ENCODE peak calls at places on chromosome 1, in eight cellular contexts. M is tibial nerve, V is neuronal stem cell, A is K562, J is choroid plexus epithelial cell, H is mesendoderm, C is fibroblast of mammary gland, Y is bronchial epithelial cell. I is an unnamed sample.

GRCh38 chr1:213539464-213539863 is 448.3 kb upstream of the PROX1 start:
- DNase-seq in M (no peak), V (no peak), A (no peak), J (no peak), H (no peak), C (no peak), Y (no peak), I (no peak)

GRCh38 chr1:201093962-201094361 is 18.3 kb downstream of the CACNA1S start:
- DNase-seq in M (no peak), V (no peak), A (no peak), J (no peak), H (no peak), C (no peak), Y (no peak), I (no peak)

GRCh38 chr1:11691302-11691914 is at the start of gene DRAXIN:
- DNase-seq in M (no peak), V (peak), A (no peak), J (no peak), H (peak), C (no peak), Y (no peak), I (no peak)

GRCh38 chr1:239606850-239607400 is 220.6 kb downstream of the CHRM3 start:
- DNase-seq in M (no peak), V (no peak), A (no peak), J (no peak), H (peak), C (no peak), Y (peak), I (no peak)

GRCh38 chr1:59500970-59501742 is 204.3 kb downstream of the FGGY start:
- DNase-seq in M (no peak), V (no peak), A (no peak), J (no peak), H (no peak), C (no peak), Y (peak), I (no peak)

GRCh38 chr1:114209971-114210370 is 56.3 kb upstream of the SYT6 start:
- DNase-seq in M (no peak), V (no peak), A (no peak), J (no peak), H (no peak), C (no peak), Y (no peak), I (no peak)

GRCh38 chr1:35573198-35573775 is at the start of gene TFAP2E:
- DNase-seq in M (peak), V (no peak), A (no peak), J (no peak), H (peak), C (peak), Y (no peak), I (no peak)

GRCh38 chr1:64183380-64183984 is 19.9 kb upstream of the UBE2U start:
- DNase-seq in M (no peak), V (no peak), A (no peak), J (peak), H (peak), C (peak), Y (no peak), I (no peak)

GRCh38 chr1:26044971-26045711 is 777 bp downstream of the SLC30A2 start:
- DNase-seq in M (no peak), V (no peak), A (peak), J (no peak), H (peak), C (no peak), Y (no peak), I (no peak)

GRCh38 chr1:84480658-84481057 is 1.6 kb downstream of the RPF1 start:
- DNase-seq in M (no peak), V (no peak), A (no peak), J (no peak), H (no peak), C (no peak), Y (no peak), I (no peak)

GRCh38 chr1:232274236-232274855 is 355.6 kb downstream of the SIPA1L2 start:
- DNase-seq in M (no peak), V (no peak), A (no peak), J (no peak), H (peak), C (no peak), Y (peak), I (no peak)

GRCh38 chr1:39047374-39048229 is 21.5 kb downstream of the NDUFS5 start:
- DNase-seq in M (peak), V (no peak), A (peak), J (peak), H (peak), C (peak), Y (peak), I (no peak)

GRCh38 chr1:18282851-18283600 is 175.4 kb downstream of the IGSF21 start:
- DNase-seq in M (no peak), V (no peak), A (no peak), J (no peak), H (peak), C (no peak), Y (no peak), I (no peak)

GRCh38 chr1:32759997-32760623 is 57.0 kb downstream of the YARS1 start:
- DNase-seq in M (no peak), V (peak), A (peak), J (peak), H (peak), C (no peak), Y (peak), I (peak)

GRCh38 chr1:78649628-78650027 is at the start of gene IFI44:
- DNase-seq in M (peak), V (no peak), A (no peak), J (peak), H (no peak), C (peak), Y (peak), I (peak)

GRCh38 chr1:21621761-21622436 is 47.3 kb downstream of the RAP1GAP start:
- DNase-seq in M (no peak), V (no peak), A (no peak), J (no peak), H (no peak), C (no peak), Y (peak), I (no peak)
- H3K4me3 ChIP-seq in M (no peak), V (no peak), A (peak), J (no peak), H (peak), C (no peak), Y (peak), I (peak)

DNA sequence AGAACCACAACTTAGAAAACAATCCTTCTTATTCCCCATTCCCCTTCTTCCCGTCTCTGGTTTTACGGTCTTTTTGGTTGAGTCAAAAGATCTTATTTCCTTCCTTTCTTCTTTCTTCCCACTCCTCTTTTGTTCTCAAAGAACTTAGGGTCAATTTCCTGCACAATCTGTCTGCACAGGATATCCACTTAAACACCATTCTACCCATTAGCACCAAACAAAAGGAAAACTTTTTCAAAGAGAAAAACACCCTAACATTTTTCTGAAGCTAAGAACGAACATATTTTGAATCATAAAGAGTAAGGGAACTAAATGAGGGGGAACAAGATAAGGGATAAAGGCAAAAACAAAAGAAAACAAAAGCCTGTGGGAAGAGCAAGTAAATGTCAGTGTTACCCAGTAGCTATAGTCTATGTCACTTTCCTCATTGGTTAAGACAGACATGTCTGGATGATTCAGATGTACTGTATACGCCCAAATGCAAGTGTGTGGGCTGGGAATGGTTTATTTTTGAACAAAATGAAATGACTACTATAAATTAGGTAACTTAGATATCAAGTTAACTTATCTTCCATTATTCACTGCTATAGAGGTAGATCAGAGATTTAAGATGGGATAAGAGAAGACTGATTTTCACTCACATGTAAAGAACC is 59.8 kb downstream of the TOR3A start:
- DNase-seq in M (no peak), V (peak), A (no peak), J (peak), H (no peak), C (peak), Y (peak), I (no peak)
- H3K4me3 ChIP-seq in M (no peak), V (no peak), A (no peak), J (peak), H (no peak), C (peak), Y (peak), I (no peak)

DNA sequence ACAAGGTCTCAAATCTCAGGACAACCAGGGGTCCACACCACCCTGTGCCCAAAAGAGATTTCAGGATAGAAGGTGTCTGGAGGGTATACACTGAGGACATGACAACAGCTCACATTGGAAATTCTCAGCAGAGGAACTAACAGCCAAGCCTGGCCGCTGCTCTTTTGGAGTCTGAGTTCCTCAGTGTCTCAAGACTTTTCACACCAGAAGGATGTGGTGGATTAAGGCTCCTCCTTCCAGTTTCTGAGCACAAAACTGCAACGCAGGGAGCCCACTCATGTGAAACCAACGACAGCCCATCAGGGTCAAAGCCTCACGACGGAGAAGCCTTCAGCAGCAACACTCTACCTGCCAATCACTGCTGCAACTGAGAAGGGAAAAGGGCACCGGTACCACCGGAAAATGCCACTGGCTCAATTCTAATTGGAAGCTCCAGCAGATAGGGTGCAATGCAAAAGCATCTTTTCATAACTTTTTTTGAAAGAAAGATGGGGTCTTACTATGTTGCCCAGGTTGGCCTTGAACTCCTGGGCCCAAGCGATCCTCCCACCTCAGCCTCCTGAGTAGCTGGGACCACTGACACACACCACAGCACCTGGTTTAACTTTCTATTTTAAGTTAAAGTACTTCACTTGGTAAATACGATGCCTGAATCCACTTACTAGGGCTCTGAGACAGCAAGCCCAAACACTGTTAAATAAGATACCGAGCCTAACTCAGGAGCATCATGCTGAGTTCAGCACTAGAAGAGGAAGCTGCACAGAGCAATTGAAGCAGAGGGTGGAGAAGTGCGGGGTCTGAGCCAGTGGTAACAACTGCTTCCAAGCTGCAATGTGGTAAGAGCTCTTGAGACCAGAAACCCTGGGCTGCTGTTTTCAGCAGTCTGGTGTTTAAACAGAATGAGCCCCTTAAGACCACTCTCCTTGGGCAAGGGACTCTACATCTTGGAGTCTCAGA is 7.8 kb downstream of the CAPZB start:
- DNase-seq in M (no peak), V (no peak), A (no peak), J (peak), H (no peak), C (no peak), Y (no peak), I (no peak)
- H3K4me3 ChIP-seq in M (no peak), V (no peak), A (no peak), J (no peak), H (no peak), C (no peak), Y (no peak), I (no peak)

DNA sequence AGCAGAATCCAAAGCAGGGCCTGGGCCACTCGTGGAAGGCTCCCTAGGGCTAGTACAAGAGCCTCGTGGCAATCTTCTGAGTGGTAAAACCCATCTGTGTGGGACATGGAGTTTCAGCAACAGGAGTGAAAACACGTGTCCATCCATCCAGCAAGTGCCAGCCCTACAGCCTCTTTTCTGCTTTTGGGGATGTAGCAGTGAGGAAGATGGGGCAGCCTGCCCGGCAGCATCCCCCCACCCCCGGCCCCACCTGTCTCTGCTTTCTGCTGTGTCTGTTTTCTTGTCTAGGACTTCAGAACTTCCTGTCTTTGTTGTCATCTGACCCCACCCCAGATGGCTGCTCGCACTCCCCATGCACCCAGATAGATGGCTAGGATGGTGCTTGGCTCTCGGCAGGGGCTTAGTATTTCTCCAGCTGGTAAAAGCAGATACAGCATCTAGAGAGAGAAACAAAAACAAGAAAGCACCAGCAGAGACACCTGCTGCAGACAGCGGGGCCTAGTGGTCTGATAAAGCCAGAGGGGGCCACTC is 1.5 kb downstream of the CPTP start:
- DNase-seq in M (no peak), V (no peak), A (no peak), J (no peak), H (no peak), C (no peak), Y (no peak), I (no peak)
- H3K4me3 ChIP-seq in M (no peak), V (peak), A (peak), J (no peak), H (no peak), C (no peak), Y (peak), I (peak)

DNA sequence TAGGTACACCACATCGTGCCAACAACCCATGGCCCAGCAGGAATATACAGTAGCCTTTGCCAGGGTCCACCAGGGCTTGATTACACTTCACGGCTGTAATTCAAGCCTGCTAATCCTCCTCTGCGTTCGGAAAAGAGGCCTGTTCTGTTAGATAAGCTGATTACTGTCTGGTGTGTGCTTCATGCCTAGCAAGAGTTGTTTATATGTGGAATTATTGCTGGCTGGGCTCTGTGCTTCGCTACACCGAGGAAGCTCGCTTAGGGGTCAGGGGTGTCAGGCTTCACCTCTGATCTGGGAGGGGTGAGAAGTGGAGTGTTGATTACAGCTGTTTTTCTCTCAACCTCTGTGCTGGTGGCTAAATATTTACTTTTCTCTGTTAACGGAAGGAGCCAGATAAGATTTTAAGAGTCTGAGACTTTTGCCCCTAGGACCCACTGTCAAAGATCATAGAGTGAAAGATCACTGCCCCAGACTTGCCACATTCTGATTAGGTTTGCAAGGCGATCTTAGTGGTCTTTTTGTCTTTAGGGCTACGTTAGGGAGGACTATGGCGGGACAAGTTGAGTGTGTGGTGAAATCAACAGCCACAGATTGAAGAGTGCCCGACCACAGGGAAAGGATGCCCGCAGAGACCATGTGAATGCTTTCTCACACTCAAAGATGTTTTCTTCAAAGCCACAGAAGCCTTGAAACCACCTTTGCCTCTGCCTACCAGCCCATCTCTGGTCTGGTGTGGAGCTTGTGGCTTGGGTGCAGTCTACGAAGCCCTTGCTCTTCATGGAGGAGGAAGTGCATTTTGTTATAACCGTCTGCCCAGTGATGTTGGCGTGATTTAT is 216.1 kb downstream of the PBX1 start:
- DNase-seq in M (no peak), V (no peak), A (peak), J (peak), H (peak), C (no peak), Y (no peak), I (peak)
- H3K4me3 ChIP-seq in M (no peak), V (no peak), A (no peak), J (no peak), H (no peak), C (no peak), Y (no peak), I (no peak)

GRCh38 chr1:243474384-243474851 is 218.6 kb downstream of the SDCCAG8 start:
- DNase-seq in M (no peak), V (no peak), A (no peak), J (no peak), H (peak), C (no peak), Y (no peak), I (no peak)

GRCh38 chr1:243471754-243472725 is 216.2 kb downstream of the SDCCAG8 start:
- DNase-seq in M (no peak), V (no peak), A (no peak), J (peak), H (no peak), C (peak), Y (peak), I (no peak)

GRCh38 chr1:243471026-243471685 is 215.3 kb downstream of the SDCCAG8 start:
- DNase-seq in M (no peak), V (no peak), A (no peak), J (no peak), H (peak), C (no peak), Y (no peak), I (no peak)

GRCh38 chr1:243474906-243475305 is 219.1 kb downstream of the SDCCAG8 start:
- DNase-seq in M (no peak), V (no peak), A (no peak), J (no peak), H (no peak), C (no peak), Y (no peak), I (no peak)

GRCh38 chr1:243473281-243474210 is 217.7 kb downstream of the SDCCAG8 start:
- DNase-seq in M (no peak), V (no peak), A (no peak), J (peak), H (no peak), C (peak), Y (peak), I (no peak)
- H3K4me3 ChIP-seq in M (peak), V (no peak), A (no peak), J (peak), H (no peak), C (peak), Y (peak), I (peak)

GRCh38 chr1:43980255-43981134 is 1.5 kb downstream of the B4GALT2 start:
- DNase-seq in M (no peak), V (no peak), A (no peak), J (peak), H (no peak), C (peak), Y (peak), I (peak)
- H3K4me3 ChIP-seq in M (peak), V (peak), A (peak), J (peak), H (peak), C (peak), Y (peak), I (peak)

I was measured in right lobe of liver.